ENCODE peak calls at places on chromosome 15, in four cellular contexts. K is tibial nerve, D is Panc1, U is upper lobe of right lung. M is an unnamed sample.

GRCh38 chr15:58321034-58321433 is 110.8 kb upstream of the LIPC start:
- DNase-seq in U (no peak), K (no peak), D (no peak), M (no peak)

GRCh38 chr15:60989696-60990095 is 239.4 kb downstream of the RORA start:
- DNase-seq in U (no peak), D (no peak), K (no peak), M (no peak)

GRCh38 chr15:28004143-28005003 is 94.7 kb downstream of the OCA2 start:
- DNase-seq in D (no peak), U (no peak), K (no peak), M (no peak)

GRCh38 chr15:31374986-31375385 is 48.4 kb downstream of the KLF13 start:
- DNase-seq in U (no peak), D (no peak), K (no peak), M (no peak)

GRCh38 chr15:101568304-101568703 is 78.8 kb upstream of the PCSK6 start:
- DNase-seq in U (no peak), K (no peak), D (no peak), M (no peak)

GRCh38 chr15:80506494-80506893 is 102.3 kb downstream of the ARNT2 start:
- DNase-seq in D (no peak), K (no peak), U (no peak), M (no peak)

GRCh38 chr15:98689431-98689861 is 41.1 kb downstream of the IGF1R start:
- DNase-seq in U (no peak), D (no peak), K (no peak), M (no peak)

GRCh38 chr15:38260077-38260476 is 7.4 kb downstream of the SPRED1 start:
- DNase-seq in K (no peak), U (no peak), D (no peak), M (no peak)

GRCh38 chr15:98764296-98764695 is 116.0 kb downstream of the IGF1R start:
- DNase-seq in D (no peak), K (no peak), U (no peak), M (no peak)

GRCh38 chr15:99732711-99733267 is 448 bp downstream of the LYSMD4 start:
- DNase-seq in K (peak; percentile 26), U (no peak), D (no peak), M (no peak)

GRCh38 chr15:88440021-88440420 is 27.2 kb downstream of the MRPL46 start:
- DNase-seq in K (no peak), U (no peak), D (no peak), M (no peak)

GRCh38 chr15:56913670-56914069 is 4.8 kb upstream of the TCF12 start:
- DNase-seq in K (no peak), U (no peak), D (no peak), M (no peak)

GRCh38 chr15:101193063-101193712 is 58.7 kb downstream of the CHSY1 start:
- DNase-seq in D (no peak), K (no peak), U (no peak), M (no peak)

GRCh38 chr15:62934236-62934971 is 108.1 kb upstream of the TPM1 start:
- DNase-seq in D (no peak), U (no peak), K (no peak), M (no peak)

GRCh38 chr15:67307156-67307555 is 52.6 kb downstream of the IQCH start:
- DNase-seq in U (no peak), D (no peak), K (no peak), M (no peak)

GRCh38 chr15:67304778-67305177 is 50.2 kb downstream of the IQCH start:
- DNase-seq in U (no peak), D (no peak), K (no peak), M (no peak)

GRCh38 chr15:67305506-67305905 is 50.9 kb downstream of the IQCH start:
- DNase-seq in U (no peak), D (no peak), K (no peak), M (no peak)

GRCh38 chr15:67311751-67312150 is 57.2 kb downstream of the IQCH start:
- DNase-seq in K (no peak), U (no peak), D (no peak), M (no peak)

GRCh38 chr15:67307889-67308597 is 53.5 kb downstream of the IQCH start:
- DNase-seq in K (no peak), U (no peak), D (no peak), M (no peak)
- TF ChIP-seq CTCF in K (no peak), U (no peak), D (no peak), M (no peak)

DNA sequence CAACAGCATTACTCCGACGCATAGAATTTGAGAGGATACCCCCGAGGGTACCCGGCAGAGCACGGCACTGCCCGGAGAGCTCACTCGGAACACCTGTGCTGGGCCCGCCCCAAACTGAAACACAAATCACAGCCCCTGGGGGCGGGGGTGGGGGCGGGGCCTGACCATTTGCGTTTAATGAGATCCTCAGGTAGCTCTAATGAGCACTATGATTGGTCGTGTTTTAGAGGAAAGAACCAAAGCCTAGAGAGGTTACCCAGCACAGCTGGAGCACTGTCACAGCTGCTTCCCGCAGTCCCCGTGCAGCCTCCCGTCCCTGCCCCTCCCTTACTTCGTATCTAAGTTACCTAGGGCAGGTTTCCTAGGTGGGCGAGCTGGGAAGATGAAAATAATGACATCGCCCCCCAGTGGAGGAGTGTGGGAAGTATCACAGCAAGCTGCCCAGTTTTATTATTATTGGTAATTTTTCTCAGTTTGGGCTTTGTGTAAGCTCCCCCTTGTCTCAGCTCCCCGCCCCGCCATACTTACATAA is 187.1 kb downstream of the PDE8A start:
- DNase-seq in U (peak; percentile 83), K (no peak), D (no peak), M (no peak)
- TF ChIP-seq CTCF in U (peak; percentile 41), K (no peak), D (peak; percentile 76), M (peak; percentile 71)

GRCh38 chr15:29283371-29283770 is 13.7 kb upstream of the NSMCE3 start:
- DNase-seq in D (no peak), U (no peak), K (no peak), M (no peak)
- TF ChIP-seq CTCF in D (no peak), U (no peak), K (no peak), M (no peak)

GRCh38 chr15:73694419-73694818 is 10.2 kb downstream of the CD276 start:
- DNase-seq in D (no peak), U (no peak), K (no peak), M (no peak)

GRCh38 chr15:73688455-73688854 is 4.3 kb downstream of the CD276 start:
- DNase-seq in K (no peak), U (no peak), D (no peak), M (no peak)

GRCh38 chr15:73686781-73687256 is 2.6 kb downstream of the CD276 start:
- DNase-seq in U (no peak), K (no peak), D (no peak), M (no peak)

GRCh38 chr15:73695773-73696640 is 11.8 kb downstream of the CD276 start:
- DNase-seq in K (no peak), U (peak; percentile 56), D (no peak), M (peak; percentile 71)

GRCh38 chr15:73691398-73691797 is 7.2 kb downstream of the CD276 start:
- DNase-seq in U (peak; percentile 53), D (no peak), K (peak; percentile 68), M (no peak)
- TF ChIP-seq CTCF in U (no peak), D (no peak), K (peak; percentile 35), M (peak; percentile 62)